ENCODE peak calls at places on chromosomes 1 and 21, in ten cellular contexts. E is ovary; N is mesendoderm; F is RPMI8226; Z is AG10803; W is Calu3; Y is AG08395; X is activated gamma-delta T cell treated with Interleukin-2 at 50 U/mL for 16 hours; U is DMS53; J is CD4-positive, CD25-positive, alpha-beta regulatory T cell. Q is an unnamed sample.

GRCh38 chr1:204520834-204521709 is 4.9 kb downstream of the MDM4 start:
- DNase-seq in E (no peak), N (no peak), F (peak), Z (peak), W (no peak), Y (peak), X (peak), U (peak), J (peak), Q (no peak)

GRCh38 chr1:193662030-193662429 is 475.6 kb upstream of the B3GALT2 start:
- DNase-seq in E (no peak), N (no peak), F (no peak), Z (no peak), W (no peak), Y (no peak), X (no peak), U (no peak), J (no peak), Q (no peak)

GRCh38 chr1:226637147-226637935 is 88.8 kb downstream of the STUM start:
- DNase-seq in E (peak), N (peak), F (no peak), Z (peak), W (no peak), Y (peak), X (no peak), U (no peak), J (no peak), Q (peak)

GRCh38 chr1:153506831-153507413 is 28.9 kb downstream of the S100A6 start:
- DNase-seq in E (peak), N (no peak), F (no peak), Z (peak), W (peak), Y (peak), X (no peak), U (no peak), J (no peak), Q (no peak)

GRCh38 chr1:99457381-99458165 is 188.3 kb upstream of the PALMD start:
- DNase-seq in E (no peak), N (peak), F (no peak), Z (peak), W (no peak), Y (peak), X (no peak), U (no peak), J (no peak), Q (no peak)

GRCh38 chr1:151457911-151458882 is 1.1 kb downstream of the POGZ start:
- DNase-seq in E (peak), N (peak), F (peak), Z (peak), W (peak), Y (peak), X (peak), U (peak), J (peak), Q (peak)

GRCh38 chr1:23995431-23995837 is 15.3 kb upstream of the SRSF10 start:
- DNase-seq in E (no peak), N (no peak), F (no peak), Z (peak), W (no peak), Y (no peak), X (no peak), U (no peak), J (no peak), Q (no peak)

GRCh38 chr1:180158149-180159147 is 3.8 kb downstream of the QSOX1 start:
- DNase-seq in E (no peak), N (no peak), F (no peak), Z (no peak), W (no peak), Y (no peak), X (no peak), U (peak), J (no peak), Q (no peak)

GRCh38 chr1:6424619-6425593 is at the start of gene ESPN:
- DNase-seq in E (no peak), N (no peak), F (peak), Z (no peak), W (no peak), Y (peak), X (no peak), U (peak), J (no peak), Q (no peak)

GRCh38 chr1:241582921-241583321 is 50.7 kb downstream of the KMO start:
- DNase-seq in E (no peak), N (no peak), F (no peak), Z (no peak), W (no peak), Y (no peak), X (no peak), U (peak), J (no peak), Q (no peak)

GRCh38 chr1:48028218-48028804 is 31.1 kb upstream of the TRABD2B start:
- DNase-seq in E (no peak), N (no peak), F (no peak), Z (no peak), W (no peak), Y (no peak), X (no peak), U (no peak), J (no peak), Q (no peak)

GRCh38 chr1:6273380-6273891 is 12.5 kb upstream of the GPR153 start:
- DNase-seq in E (no peak), N (peak), F (no peak), Z (peak), W (peak), Y (peak), X (no peak), U (no peak), J (no peak), Q (no peak)

GRCh38 chr1:13701274-13701650 is 1.3 kb downstream of the PRDM2 start:
- DNase-seq in E (no peak), N (no peak), F (no peak), Z (no peak), W (no peak), Y (no peak), X (no peak), U (no peak), J (peak), Q (no peak)

GRCh38 chr1:25622526-25622925 is 5.9 kb downstream of the MAN1C1 start:
- DNase-seq in E (no peak), N (no peak), F (no peak), Z (no peak), W (no peak), Y (no peak), X (no peak), U (no peak), J (no peak), Q (no peak)

GRCh38 chr1:175887981-175888428 is 144.6 kb upstream of the TNR start:
- DNase-seq in E (no peak), N (peak), F (peak), Z (peak), W (peak), Y (peak), X (no peak), U (peak), J (peak), Q (no peak)

GRCh38 chr21:32481875-32482408 is 69.4 kb downstream of the EVA1C start:
- DNase-seq in E (no peak), N (no peak), F (no peak), Z (no peak), W (no peak), Y (no peak), X (no peak), U (no peak), J (no peak), Q (no peak)

GRCh38 chr1:230542054-230542453 is 100.2 kb upstream of the COG2 start:
- DNase-seq in E (no peak), N (no peak), F (no peak), Z (no peak), W (no peak), Y (no peak), X (no peak), U (no peak), J (peak), Q (no peak)

GRCh38 chr1:2499986-2500596 is 24.0 kb downstream of the PLCH2 start:
- DNase-seq in E (no peak), N (no peak), F (no peak), Z (no peak), W (no peak), Y (no peak), X (peak), U (no peak), J (peak), Q (no peak)

GRCh38 chr1:160542303-160542945 is 19.4 kb upstream of the SLAMF6 start:
- DNase-seq in E (no peak), N (no peak), F (no peak), Z (no peak), W (peak), Y (no peak), X (no peak), U (peak), J (no peak), Q (no peak)

GRCh38 chr1:59022799-59023198 is 239.0 kb upstream of the JUN start:
- DNase-seq in E (no peak), N (no peak), F (no peak), Z (no peak), W (no peak), Y (no peak), X (no peak), U (no peak), J (no peak), Q (no peak)

GRCh38 chr1:41882068-41882477 is 36.6 kb downstream of the HIVEP3 start:
- DNase-seq in E (no peak), N (no peak), F (peak), Z (no peak), W (peak), Y (no peak), X (no peak), U (peak), J (no peak), Q (no peak)

GRCh38 chr1:32858791-32859190 is 11.9 kb downstream of the FNDC5 start:
- DNase-seq in E (no peak), N (no peak), F (no peak), Z (no peak), W (no peak), Y (no peak), X (no peak), U (no peak), J (no peak), Q (no peak)

GRCh38 chr1:31822766-31823165 is 6.9 kb upstream of the SPOCD1 start:
- DNase-seq in E (no peak), N (no peak), F (no peak), Z (peak), W (no peak), Y (peak), X (no peak), U (no peak), J (no peak), Q (no peak)

GRCh38 chr1:237507005-237507404 is 383.7 kb downstream of the ZP4 start:
- DNase-seq in E (no peak), N (no peak), F (peak), Z (no peak), W (no peak), Y (no peak), X (no peak), U (no peak), J (peak), Q (no peak)

GRCh38 chr1:222310830-222311229 is 237.1 kb downstream of the HHIPL2 start:
- DNase-seq in E (no peak), N (no peak), F (peak), Z (no peak), W (no peak), Y (peak), X (no peak), U (no peak), J (peak), Q (peak)

Q was measured in spleen.